ENCODE peak calls at places on chromosomes 3 and 15, in ten cellular contexts. L, Y, X, W, R, I, Q, U, O and H are unnamed samples.

GRCh38 chr15:58306591-58307312 is 125.0 kb upstream of the LIPC start:
- DNase-seq in L (no peak), Y (no peak), X (no peak), W (no peak), R (no peak), I (no peak), Q (no peak), U (no peak), O (no peak), H (peak; percentile 75)

GRCh38 chr3:188721990-188722389 is 449.8 kb upstream of the TPRG1 start:
- DNase-seq in L (no peak), Y (no peak), X (no peak), W (no peak), R (no peak), I (no peak), Q (no peak), U (no peak), O (no peak), H (no peak)

GRCh38 chr15:98123834-98124233 is 163.3 kb downstream of the ARRDC4 start:
- DNase-seq in L (no peak), Y (no peak), X (no peak), W (no peak), R (no peak), I (no peak), Q (peak; percentile 85), U (no peak), O (no peak), H (no peak)

GRCh38 chr15:92268900-92269299 is 124.8 kb upstream of the ST8SIA2 start:
- DNase-seq in L (no peak), Y (no peak), X (no peak), W (no peak), R (no peak), I (no peak), Q (no peak), U (no peak), O (no peak), H (no peak)

GRCh38 chr15:52309154-52309548 is 13.5 kb upstream of the MYO5C start:
- DNase-seq in L (no peak), Y (no peak), X (no peak), W (no peak), R (no peak), I (no peak), Q (no peak), U (no peak), O (no peak), H (no peak)

GRCh38 chr3:122105626-122106025 is 50.5 kb downstream of the CD86 start:
- DNase-seq in L (no peak), Y (no peak), X (no peak), W (no peak), R (no peak), I (no peak), Q (no peak), U (no peak), O (no peak), H (no peak)

GRCh38 chr15:98927057-98927456 is 80.5 kb downstream of the PGPEP1L start:
- DNase-seq in L (no peak), Y (no peak), X (no peak), W (no peak), R (no peak), I (no peak), Q (no peak), U (no peak), O (no peak), H (no peak)

GRCh38 chr15:61639491-61639890 is 410.4 kb upstream of the RORA start:
- DNase-seq in L (no peak), Y (no peak), X (no peak), W (no peak), R (no peak), I (no peak), Q (no peak), U (no peak), O (no peak), H (no peak)

GRCh38 chr3:47283193-47283537 is 421 bp downstream of the KLHL18 start:
- DNase-seq in L (no peak), Y (no peak), X (no peak), W (no peak), R (peak; percentile 9), I (no peak), Q (peak; percentile 2), U (no peak), O (peak; percentile 12), H (no peak)

GRCh38 chr3:38345879-38346583 is 554 bp upstream of the XYLB start:
- DNase-seq in L (no peak), Y (no peak), X (no peak), W (no peak), R (no peak), I (no peak), Q (no peak), U (peak; percentile 18), O (no peak), H (no peak)

GRCh38 chr3:181354140-181354539 is 357.6 kb upstream of the SOX2 start:
- DNase-seq in L (no peak), Y (no peak), X (no peak), W (no peak), R (no peak), I (no peak), Q (no peak), U (no peak), O (no peak), H (no peak)

GRCh38 chr15:31237042-31237324 is 89.7 kb upstream of the KLF13 start:
- DNase-seq in L (no peak), Y (no peak), X (no peak), W (no peak), R (no peak), I (no peak), Q (no peak), U (no peak), O (no peak), H (no peak)

GRCh38 chr15:69997701-69998273 is 99.9 kb downstream of the TLE3 start:
- DNase-seq in L (no peak), Y (no peak), X (no peak), W (peak; percentile 78), R (no peak), I (peak; percentile 28), Q (no peak), U (no peak), O (no peak), H (no peak)

GRCh38 chr3:148957586-148957985 is 33.8 kb upstream of the GYG1 start:
- DNase-seq in L (no peak), Y (no peak), X (no peak), W (no peak), R (no peak), I (no peak), Q (no peak), U (no peak), O (no peak), H (no peak)